ENCODE peak calls at places on chromosomes 6 and 20, in six cellular contexts. P, R, Z, D, O and G are unnamed samples.

GRCh38 chr6:51209651-51210050 is 391.0 kb downstream of the TFAP2B start:
- DNase-seq in O (no peak), R (no peak), D (no peak), P (no peak), Z (no peak), G (no peak)

GRCh38 chr6:27771240-27771639 is 141.0 kb downstream of the OR2B2 start:
- DNase-seq in Z (no peak), D (no peak), P (no peak), O (no peak), R (no peak), G (no peak)

GRCh38 chr6:165833355-165833754 is 170.3 kb upstream of the PDE10A start:
- DNase-seq in R (no peak), P (peak), Z (no peak), O (no peak), D (no peak), G (no peak)

GRCh38 chr6:2756687-2757224 is 6.0 kb upstream of the MYLK4 start:
- DNase-seq in P (no peak), Z (no peak), R (no peak), O (no peak), D (no peak), G (no peak)

GRCh38 chr6:108781419-108782110 is 66.7 kb upstream of the ARMC2 start:
- DNase-seq in Z (no peak), O (no peak), D (no peak), R (no peak), P (peak), G (no peak)

GRCh38 chr6:159640322-159640721 is 52.7 kb downstream of the SOD2 start:
- DNase-seq in O (no peak), R (no peak), P (no peak), Z (no peak), D (no peak), G (no peak)

GRCh38 chr6:157194643-157195042 is 128.7 kb downstream of the TMEM242 start:
- DNase-seq in R (no peak), P (no peak), Z (no peak), D (no peak), O (no peak), G (no peak)

GRCh38 chr20:380763-381580 is 412 bp downstream of the TRIB3 start:
- DNase-seq in Z (peak), O (peak), P (peak), D (peak), R (no peak), G (peak)

GRCh38 chr6:52416629-52417151 is 3.5 kb upstream of the EFHC1 start:
- DNase-seq in O (peak), R (no peak), P (peak), D (peak), Z (peak), G (peak)

GRCh38 chr6:112251170-112251945 is 3.0 kb downstream of the LAMA4 start:
- DNase-seq in P (no peak), Z (no peak), D (no peak), O (no peak), R (no peak), G (no peak)

GRCh38 chr6:22880686-22881433 is 311.5 kb downstream of the HDGFL1 start:
- DNase-seq in D (no peak), R (no peak), Z (no peak), P (no peak), O (no peak), G (no peak)

GRCh38 chr20:17501701-17502100 is 29.5 kb downstream of the BFSP1 start:
- DNase-seq in Z (no peak), R (no peak), O (no peak), D (no peak), P (no peak), G (no peak)

GRCh38 chr20:38242848-38243449 is 17.6 kb downstream of the KIAA1755 start:
- DNase-seq in R (no peak), P (peak), O (no peak), Z (no peak), D (no peak), G (no peak)

GRCh38 chr6:28207244-28208179 is 17.6 kb upstream of the ZSCAN9 start:
- DNase-seq in O (peak), P (peak), R (no peak), D (no peak), Z (no peak), G (no peak)

GRCh38 chr6:6466967-6467761 is 121.4 kb upstream of the LY86 start:
- DNase-seq in P (no peak), Z (no peak), R (no peak), O (no peak), D (no peak), G (no peak)

GRCh38 chr6:11007715-11008608 is 36.1 kb downstream of the ELOVL2 start:
- DNase-seq in Z (no peak), R (no peak), O (no peak), D (no peak), P (peak), G (no peak)

GRCh38 chr20:18527836-18528235 is 20.1 kb downstream of the SEC23B start:
- DNase-seq in O (no peak), R (no peak), P (no peak), D (no peak), Z (no peak), G (no peak)

GRCh38 chr20:61531553-61532345 is 279.7 kb downstream of the CDH4 start:
- DNase-seq in Z (no peak), R (no peak), D (no peak), P (peak), O (no peak), G (no peak)

GRCh38 chr6:142696689-142697088 is 248.3 kb downstream of the HIVEP2 start:
- DNase-seq in O (peak), R (no peak), D (no peak), P (no peak), Z (peak), G (no peak)

GRCh38 chr20:20204326-20204725 is 152.0 kb downstream of the CFAP61 start:
- DNase-seq in Z (no peak), P (no peak), D (no peak), R (no peak), O (no peak), G (no peak)

GRCh38 chr6:291697-292505 is at the start of gene DUSP22:
- DNase-seq in D (peak), P (peak), R (no peak), O (peak), Z (peak), G (peak)

GRCh38 chr6:157644043-157644810 is 178.8 kb upstream of the SNX9 start:
- DNase-seq in Z (no peak), R (no peak), P (no peak), O (no peak), D (no peak), G (no peak)

GRCh38 chr6:46186583-46186982 is 15.8 kb upstream of the ENPP5 start:
- DNase-seq in R (no peak), P (no peak), D (no peak), Z (no peak), O (no peak), G (no peak)

GRCh38 chr6:52027699-52028098 is 59.7 kb downstream of the PKHD1 start:
- DNase-seq in Z (no peak), O (no peak), P (no peak), D (no peak), R (no peak), G (no peak)

GRCh38 chr20:2509794-2510193 is 1.1 kb upstream of the ZNF343 start:
- DNase-seq in P (peak), D (no peak), O (no peak), Z (no peak), R (no peak), G (no peak)

GRCh38 chr6:21383499-21384085 is 210.0 kb upstream of the SOX4 start:
- DNase-seq in P (no peak), O (no peak), D (no peak), Z (no peak), R (no peak), G (no peak)

GRCh38 chr20:60055740-60056139 is 97.5 kb downstream of the CDH26 start:
- DNase-seq in O (no peak), R (no peak), D (peak), Z (no peak), P (no peak), G (no peak)

GRCh38 chr20:24682496-24683090 is 213.2 kb downstream of the SYNDIG1 start:
- DNase-seq in P (no peak), O (no peak), D (no peak), Z (no peak), R (no peak), G (no peak)

GRCh38 chr6:159959976-159960384 is 8.9 kb upstream of the IGF2R start:
- DNase-seq in D (no peak), P (no peak), O (no peak), Z (no peak), R (no peak), G (no peak)

GRCh38 chr6:137024172-137024990 is 20.4 kb downstream of the IL20RA start:
- DNase-seq in O (no peak), Z (no peak), D (no peak), R (no peak), P (no peak), G (no peak)

GRCh38 chr6:122714059-122714458 is 65.5 kb upstream of the FABP7 start:
- DNase-seq in R (no peak), O (no peak), D (no peak), P (no peak), Z (no peak), G (no peak)

GRCh38 chr6:17011985-17012384 is 89.9 kb upstream of the STMND1 start:
- DNase-seq in D (no peak), P (no peak), Z (no peak), O (no peak), R (no peak), G (no peak)

GRCh38 chr6:111533087-111533784 is 50.2 kb upstream of the REV3L start:
- DNase-seq in D (peak), R (no peak), O (no peak), Z (no peak), P (peak), G (no peak)

GRCh38 chr20:64188682-64189529 is 24.7 kb downstream of the MYT1 start:
- DNase-seq in D (no peak), Z (no peak), O (peak), R (no peak), P (peak), G (no peak)

GRCh38 chr6:150448221-150448620 is 79.4 kb downstream of the IYD start:
- DNase-seq in P (peak), Z (no peak), D (no peak), R (no peak), O (no peak), G (no peak)

GRCh38 chr6:30824698-30825097 is 59.6 kb upstream of the DDR1 start:
- DNase-seq in R (no peak), Z (no peak), O (peak), D (no peak), P (no peak), G (no peak)

GRCh38 chr6:169008641-169009040 is 245.0 kb downstream of the THBS2 start:
- DNase-seq in Z (no peak), P (no peak), O (no peak), R (no peak), D (no peak), G (no peak)

GRCh38 chr6:74259931-74260330 is 563.9 kb downstream of the CD109 start:
- DNase-seq in O (no peak), D (no peak), Z (no peak), P (no peak), R (no peak), G (no peak)

GRCh38 chr20:10461495-10461894 is 26.4 kb downstream of the SLX4IP start:
- DNase-seq in R (no peak), O (no peak), Z (no peak), D (no peak), P (no peak), G (no peak)